ENCODE peak calls at places on chromosome 21, in eight cellular contexts. One of them, this sample, is unnamed.

GRCh38 chr21:40505681-40506080 is 341.3 kb downstream of the DSCAM start:
- DNase-seq in H9: no peak
- DNase-seq in omental fat pad: no peak
- DNase-seq in dorsolateral prefrontal cortex: no peak
- DNase-seq in AG04449: no peak
- DNase-seq in cardiac fibroblast: no peak
- DNase-seq in CD4-positive, alpha-beta T cell: no peak
- DNase-seq in breast epithelium: no peak
- DNase-seq in this sample: no peak

GRCh38 chr21:33101300-33102005 is 31.5 kb downstream of the OLIG1 start:
- DNase-seq in H9: peak
- DNase-seq in omental fat pad: no peak
- DNase-seq in dorsolateral prefrontal cortex: no peak
- DNase-seq in AG04449: no peak
- DNase-seq in cardiac fibroblast: no peak
- DNase-seq in CD4-positive, alpha-beta T cell: no peak
- DNase-seq in breast epithelium: no peak
- DNase-seq in this sample: peak

GRCh38 chr21:43921602-43921978 is 56.6 kb downstream of the AGPAT3 start:
- DNase-seq in H9: no peak
- DNase-seq in omental fat pad: no peak
- DNase-seq in dorsolateral prefrontal cortex: no peak
- DNase-seq in AG04449: no peak
- DNase-seq in cardiac fibroblast: no peak
- DNase-seq in CD4-positive, alpha-beta T cell: peak
- DNase-seq in breast epithelium: no peak
- DNase-seq in this sample: no peak

GRCh38 chr21:37675202-37675801 is 241.0 kb downstream of the KCNJ6 start:
- DNase-seq in H9: peak
- DNase-seq in omental fat pad: no peak
- DNase-seq in dorsolateral prefrontal cortex: peak
- DNase-seq in AG04449: no peak
- DNase-seq in cardiac fibroblast: peak
- DNase-seq in CD4-positive, alpha-beta T cell: peak
- DNase-seq in breast epithelium: peak
- DNase-seq in this sample: peak

GRCh38 chr21:32538147-32538792 is 47.1 kb downstream of the TCP10L start:
- DNase-seq in H9: peak
- DNase-seq in omental fat pad: no peak
- DNase-seq in dorsolateral prefrontal cortex: no peak
- DNase-seq in AG04449: no peak
- DNase-seq in cardiac fibroblast: no peak
- DNase-seq in CD4-positive, alpha-beta T cell: no peak
- DNase-seq in breast epithelium: no peak
- DNase-seq in this sample: no peak

GRCh38 chr21:23740463-23740862 is 1866.8 kb downstream of the MRPL39 start:
- DNase-seq in H9: no peak
- DNase-seq in omental fat pad: no peak
- DNase-seq in dorsolateral prefrontal cortex: no peak
- DNase-seq in AG04449: no peak
- DNase-seq in cardiac fibroblast: no peak
- DNase-seq in CD4-positive, alpha-beta T cell: no peak
- DNase-seq in breast epithelium: no peak
- DNase-seq in this sample: no peak

GRCh38 chr21:39842741-39843146 is 24.5 kb upstream of the PCP4 start:
- DNase-seq in H9: no peak
- DNase-seq in omental fat pad: no peak
- DNase-seq in dorsolateral prefrontal cortex: no peak
- DNase-seq in AG04449: no peak
- DNase-seq in cardiac fibroblast: no peak
- DNase-seq in CD4-positive, alpha-beta T cell: no peak
- DNase-seq in breast epithelium: no peak
- DNase-seq in this sample: no peak

GRCh38 chr21:37405629-37406028 is 39.1 kb downstream of the DYRK1A start:
- DNase-seq in H9: no peak
- DNase-seq in omental fat pad: no peak
- DNase-seq in dorsolateral prefrontal cortex: no peak
- DNase-seq in AG04449: no peak
- DNase-seq in cardiac fibroblast: no peak
- DNase-seq in CD4-positive, alpha-beta T cell: no peak
- DNase-seq in breast epithelium: no peak
- DNase-seq in this sample: no peak

GRCh38 chr21:35962917-35963316 is 97.4 kb downstream of the SETD4 start:
- DNase-seq in H9: no peak
- DNase-seq in omental fat pad: no peak
- DNase-seq in dorsolateral prefrontal cortex: no peak
- DNase-seq in AG04449: no peak
- DNase-seq in cardiac fibroblast: no peak
- DNase-seq in CD4-positive, alpha-beta T cell: no peak
- DNase-seq in breast epithelium: no peak
- DNase-seq in this sample: no peak

GRCh38 chr21:39141502-39141901 is 41.7 kb downstream of the PSMG1 start:
- DNase-seq in H9: no peak
- DNase-seq in omental fat pad: no peak
- DNase-seq in dorsolateral prefrontal cortex: no peak
- DNase-seq in AG04449: no peak
- DNase-seq in cardiac fibroblast: peak
- DNase-seq in CD4-positive, alpha-beta T cell: no peak
- DNase-seq in breast epithelium: no peak
- DNase-seq in this sample: no peak

GRCh38 chr21:39602793-39603192 is 9.9 kb upstream of the B3GALT5 start:
- DNase-seq in H9: no peak
- DNase-seq in omental fat pad: no peak
- DNase-seq in dorsolateral prefrontal cortex: no peak
- DNase-seq in AG04449: no peak
- DNase-seq in cardiac fibroblast: no peak
- DNase-seq in CD4-positive, alpha-beta T cell: no peak
- DNase-seq in breast epithelium: no peak
- DNase-seq in this sample: no peak

GRCh38 chr21:36994501-36995189 is 11.9 kb upstream of the RIPPLY3 start:
- DNase-seq in H9: peak
- DNase-seq in omental fat pad: no peak
- DNase-seq in dorsolateral prefrontal cortex: no peak
- DNase-seq in AG04449: no peak
- DNase-seq in cardiac fibroblast: no peak
- DNase-seq in CD4-positive, alpha-beta T cell: no peak
- DNase-seq in breast epithelium: no peak
- DNase-seq in this sample: no peak

GRCh38 chr21:36627242-36627641 is 71.7 kb upstream of the SIM2 start:
- DNase-seq in H9: no peak
- DNase-seq in omental fat pad: no peak
- DNase-seq in dorsolateral prefrontal cortex: no peak
- DNase-seq in AG04449: peak
- DNase-seq in cardiac fibroblast: no peak
- DNase-seq in CD4-positive, alpha-beta T cell: no peak
- DNase-seq in breast epithelium: no peak
- DNase-seq in this sample: no peak

GRCh38 chr21:39334611-39335010 is 14.3 kb downstream of the HMGN1 start:
- DNase-seq in H9: no peak
- DNase-seq in omental fat pad: no peak
- DNase-seq in dorsolateral prefrontal cortex: no peak
- DNase-seq in AG04449: no peak
- DNase-seq in cardiac fibroblast: no peak
- DNase-seq in CD4-positive, alpha-beta T cell: no peak
- DNase-seq in breast epithelium: no peak
- DNase-seq in this sample: no peak

GRCh38 chr21:44907966-44908364 is 12.7 kb downstream of the ITGB2 start:
- DNase-seq in H9: no peak
- DNase-seq in omental fat pad: peak
- DNase-seq in dorsolateral prefrontal cortex: no peak
- DNase-seq in AG04449: no peak
- DNase-seq in cardiac fibroblast: peak
- DNase-seq in CD4-positive, alpha-beta T cell: no peak
- DNase-seq in breast epithelium: no peak
- DNase-seq in this sample: no peak

GRCh38 chr21:30842990-30843389 is 13.4 kb upstream of the KRTAP7-1 start:
- DNase-seq in H9: no peak
- DNase-seq in omental fat pad: no peak
- DNase-seq in dorsolateral prefrontal cortex: no peak
- DNase-seq in AG04449: no peak
- DNase-seq in cardiac fibroblast: no peak
- DNase-seq in CD4-positive, alpha-beta T cell: no peak
- DNase-seq in breast epithelium: no peak
- DNase-seq in this sample: no peak
- TF ChIP-seq CTCF in H9: peak
- TF ChIP-seq CTCF in omental fat pad: no peak
- TF ChIP-seq CTCF in dorsolateral prefrontal cortex: peak
- TF ChIP-seq CTCF in AG04449: no peak
- TF ChIP-seq CTCF in cardiac fibroblast: no peak
- TF ChIP-seq CTCF in CD4-positive, alpha-beta T cell: no peak
- TF ChIP-seq CTCF in breast epithelium: no peak
- TF ChIP-seq CTCF in this sample: peak

GRCh38 chr21:30958737-30959136 is 77.4 kb upstream of the KRTAP11-1 start:
- DNase-seq in H9: no peak
- DNase-seq in omental fat pad: no peak
- DNase-seq in dorsolateral prefrontal cortex: no peak
- DNase-seq in AG04449: no peak
- DNase-seq in cardiac fibroblast: no peak
- DNase-seq in CD4-positive, alpha-beta T cell: no peak
- DNase-seq in breast epithelium: no peak
- DNase-seq in this sample: no peak

DNA sequence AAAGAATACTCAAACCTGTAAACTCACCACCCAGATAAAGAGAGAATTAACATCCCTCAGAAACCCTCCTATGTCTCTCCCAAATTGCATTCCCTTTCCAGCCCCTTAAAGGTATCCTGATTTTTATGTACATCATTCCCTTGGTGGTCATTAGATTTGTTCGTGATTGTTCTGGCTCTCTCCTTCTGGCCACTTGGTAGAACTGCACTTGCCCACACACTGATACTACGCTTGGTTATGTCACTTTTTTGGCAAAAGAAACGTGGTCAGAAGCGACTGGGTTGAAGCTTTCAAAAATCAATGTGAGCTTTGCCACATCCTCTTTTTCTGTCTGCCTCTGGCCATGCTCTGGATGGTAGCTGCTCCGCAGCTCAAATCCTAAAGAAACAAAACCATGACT is 76.3 kb downstream of the KRTAP19-8 start:
- DNase-seq in H9: peak
- DNase-seq in omental fat pad: no peak
- DNase-seq in dorsolateral prefrontal cortex: no peak
- DNase-seq in AG04449: no peak
- DNase-seq in cardiac fibroblast: no peak
- DNase-seq in CD4-positive, alpha-beta T cell: no peak
- DNase-seq in breast epithelium: no peak
- DNase-seq in this sample: no peak
- TF ChIP-seq CTCF in H9: peak
- TF ChIP-seq CTCF in omental fat pad: no peak
- TF ChIP-seq CTCF in dorsolateral prefrontal cortex: peak
- TF ChIP-seq CTCF in AG04449: no peak
- TF ChIP-seq CTCF in cardiac fibroblast: no peak
- TF ChIP-seq CTCF in CD4-positive, alpha-beta T cell: no peak
- TF ChIP-seq CTCF in breast epithelium: no peak
- TF ChIP-seq CTCF in this sample: peak

GRCh38 chr21:18387994-18388393 is 15.6 kb downstream of the TMPRSS15 start:
- DNase-seq in H9: no peak
- DNase-seq in omental fat pad: no peak
- DNase-seq in dorsolateral prefrontal cortex: no peak
- DNase-seq in AG04449: no peak
- DNase-seq in cardiac fibroblast: no peak
- DNase-seq in CD4-positive, alpha-beta T cell: no peak
- DNase-seq in breast epithelium: no peak
- DNase-seq in this sample: no peak

GRCh38 chr21:18382141-18382540 is 21.4 kb downstream of the TMPRSS15 start:
- DNase-seq in H9: no peak
- DNase-seq in omental fat pad: no peak
- DNase-seq in dorsolateral prefrontal cortex: no peak
- DNase-seq in AG04449: no peak
- DNase-seq in cardiac fibroblast: no peak
- DNase-seq in CD4-positive, alpha-beta T cell: no peak
- DNase-seq in breast epithelium: no peak
- DNase-seq in this sample: no peak

GRCh38 chr21:18384771-18385170 is 18.8 kb downstream of the TMPRSS15 start:
- DNase-seq in H9: no peak
- DNase-seq in omental fat pad: no peak
- DNase-seq in dorsolateral prefrontal cortex: no peak
- DNase-seq in AG04449: no peak
- DNase-seq in cardiac fibroblast: peak
- DNase-seq in CD4-positive, alpha-beta T cell: no peak
- DNase-seq in breast epithelium: no peak
- DNase-seq in this sample: no peak
- TF ChIP-seq CTCF in H9: peak
- TF ChIP-seq CTCF in omental fat pad: no peak
- TF ChIP-seq CTCF in dorsolateral prefrontal cortex: peak
- TF ChIP-seq CTCF in AG04449: peak
- TF ChIP-seq CTCF in cardiac fibroblast: peak
- TF ChIP-seq CTCF in CD4-positive, alpha-beta T cell: no peak
- TF ChIP-seq CTCF in breast epithelium: no peak
- TF ChIP-seq CTCF in this sample: peak

GRCh38 chr21:25039461-25040380 is 567.6 kb downstream of the MRPL39 start:
- DNase-seq in H9: no peak
- DNase-seq in omental fat pad: no peak
- DNase-seq in dorsolateral prefrontal cortex: no peak
- DNase-seq in AG04449: no peak
- DNase-seq in cardiac fibroblast: no peak
- DNase-seq in CD4-positive, alpha-beta T cell: no peak
- DNase-seq in breast epithelium: no peak
- DNase-seq in this sample: no peak
- TF ChIP-seq CTCF in H9: peak
- TF ChIP-seq CTCF in omental fat pad: no peak
- TF ChIP-seq CTCF in dorsolateral prefrontal cortex: peak
- TF ChIP-seq CTCF in AG04449: no peak
- TF ChIP-seq CTCF in cardiac fibroblast: no peak
- TF ChIP-seq CTCF in CD4-positive, alpha-beta T cell: no peak
- TF ChIP-seq CTCF in breast epithelium: no peak
- TF ChIP-seq CTCF in this sample: no peak

GRCh38 chr21:15431053-15431452 is 298.7 kb upstream of the USP25 start:
- DNase-seq in H9: no peak
- DNase-seq in omental fat pad: no peak
- DNase-seq in dorsolateral prefrontal cortex: no peak
- DNase-seq in AG04449: no peak
- DNase-seq in cardiac fibroblast: no peak
- DNase-seq in CD4-positive, alpha-beta T cell: no peak
- DNase-seq in breast epithelium: no peak
- DNase-seq in this sample: no peak
- TF ChIP-seq CTCF in H9: peak
- TF ChIP-seq CTCF in omental fat pad: no peak
- TF ChIP-seq CTCF in dorsolateral prefrontal cortex: no peak
- TF ChIP-seq CTCF in AG04449: no peak
- TF ChIP-seq CTCF in cardiac fibroblast: no peak
- TF ChIP-seq CTCF in CD4-positive, alpha-beta T cell: no peak
- TF ChIP-seq CTCF in breast epithelium: no peak
- TF ChIP-seq CTCF in this sample: no peak

GRCh38 chr21:34946385-34947121 is 102.5 kb downstream of the RUNX1 start:
- DNase-seq in H9: no peak
- DNase-seq in omental fat pad: no peak
- DNase-seq in dorsolateral prefrontal cortex: no peak
- DNase-seq in AG04449: no peak
- DNase-seq in cardiac fibroblast: no peak
- DNase-seq in CD4-positive, alpha-beta T cell: no peak
- DNase-seq in breast epithelium: no peak
- DNase-seq in this sample: no peak
- TF ChIP-seq CTCF in H9: no peak
- TF ChIP-seq CTCF in omental fat pad: no peak
- TF ChIP-seq CTCF in dorsolateral prefrontal cortex: no peak
- TF ChIP-seq CTCF in AG04449: peak
- TF ChIP-seq CTCF in cardiac fibroblast: no peak
- TF ChIP-seq CTCF in CD4-positive, alpha-beta T cell: no peak
- TF ChIP-seq CTCF in breast epithelium: no peak
- TF ChIP-seq CTCF in this sample: no peak